ENCODE peak calls at places on chromosomes 2 and 18, in five cellular contexts. W is HEK293T, M is NCI-H1930, L is RKO, T is prostate gland. C is an unnamed sample.

GRCh38 chr2:107305966-107306365 is 420.0 kb upstream of the ST6GAL2 start:
- DNase-seq in M (no peak), W (no peak), T (no peak), L (no peak), C (no peak)

GRCh38 chr2:207767461-207768167 is 2.1 kb downstream of the FZD5 start:
- DNase-seq in M (no peak), W (no peak), T (peak), L (no peak), C (no peak)

GRCh38 chr2:168030862-168031624 is 216.4 kb downstream of the STK39 start:
- DNase-seq in L (no peak), M (no peak), W (no peak), T (no peak), C (no peak)

GRCh38 chr18:47912343-47912742 is 18.1 kb downstream of the SMAD2 start:
- DNase-seq in M (no peak), W (no peak), T (no peak), L (no peak), C (no peak)

GRCh38 chr2:222878877-222879601 is 18.2 kb downstream of the ACSL3 start:
- DNase-seq in T (no peak), W (no peak), L (peak), M (no peak), C (no peak)

GRCh38 chr18:56257215-56257614 is 381.2 kb downstream of the TXNL1 start:
- DNase-seq in L (peak), W (no peak), M (no peak), T (no peak), C (no peak)

GRCh38 chr2:65576861-65577601 is 144.6 kb upstream of the SPRED2 start:
- DNase-seq in W (no peak), L (peak), T (peak), M (no peak), C (no peak)

GRCh38 chr2:143808166-143808565 is 678.9 kb downstream of the ARHGAP15 start:
- DNase-seq in T (no peak), L (no peak), M (no peak), W (no peak), C (no peak)

GRCh38 chr2:181157326-181157725 is 176.9 kb downstream of the UBE2E3 start:
- DNase-seq in W (no peak), L (no peak), T (no peak), M (no peak), C (no peak)

GRCh38 chr2:38866773-38867443 is 8.8 kb downstream of the DHX57 start:
- DNase-seq in W (no peak), M (no peak), T (no peak), L (peak), C (no peak)

GRCh38 chr2:239820836-239821693 is 204.1 kb downstream of the NDUFA10 start:
- DNase-seq in W (no peak), L (no peak), M (no peak), T (no peak), C (no peak)

GRCh38 chr2:190359896-190360376 is 16.5 kb downstream of the INPP1 start:
- DNase-seq in M (no peak), W (no peak), T (peak), L (no peak), C (no peak)

GRCh38 chr2:59974051-59974766 is 579.2 kb downstream of the BCL11A start:
- DNase-seq in T (no peak), L (no peak), M (no peak), W (no peak), C (no peak)

GRCh38 chr2:152701198-152701597 is 16.1 kb downstream of the PRPF40A start:
- DNase-seq in M (no peak), T (no peak), L (no peak), W (no peak), C (no peak)

GRCh38 chr18:13890962-13891361 is 24.4 kb downstream of the MC2R start:
- DNase-seq in L (no peak), W (no peak), T (no peak), M (no peak), C (no peak)

GRCh38 chr2:3960106-3960505 is 256.7 kb downstream of the DCDC2C start:
- DNase-seq in T (no peak), W (no peak), L (no peak), M (no peak), C (no peak)

C was measured in NCI-H1417 treated with DMSO at 0.1 percent for 48 hours.